ENCODE peak calls at places on chromosomes 4 and X, in four cellular contexts. One of them, this sample, is unnamed. For H3K9me3, the result is how much of the 10 kb centered on the place peaks cover.

GRCh38 chrX:16739574-16739973 is 20.2 kb downstream of the SYAP1 start:
- DNase-seq in prostate gland: peak
- DNase-seq in esophagus squamous epithelium: no peak
- DNase-seq in stomach: no peak
- DNase-seq in this sample: no peak

GRCh38 chrX:13569479-13570244 is at the start of gene EGFL6:
- DNase-seq in esophagus squamous epithelium: no peak
- DNase-seq in prostate gland: no peak
- DNase-seq in stomach: no peak
- DNase-seq in this sample: no peak

GRCh38 chr4:126230244-126230643 is 915.5 kb downstream of the FAT4 start:
- DNase-seq in stomach: no peak
- DNase-seq in prostate gland: no peak
- DNase-seq in esophagus squamous epithelium: no peak
- DNase-seq in this sample: no peak

GRCh38 chr4:2799971-2800690 is 7.2 kb downstream of the SH3BP2 start:
- DNase-seq in esophagus squamous epithelium: no peak
- DNase-seq in stomach: no peak
- DNase-seq in prostate gland: no peak
- DNase-seq in this sample: no peak

GRCh38 chrX:24846551-24847170 is 152.9 kb downstream of the POLA1 start:
- DNase-seq in esophagus squamous epithelium: no peak
- DNase-seq in stomach: no peak
- DNase-seq in prostate gland: no peak
- DNase-seq in this sample: peak

GRCh38 chr4:100162027-100162685 is 28.1 kb downstream of the DDIT4L start:
- DNase-seq in prostate gland: no peak
- DNase-seq in esophagus squamous epithelium: no peak
- DNase-seq in stomach: no peak
- DNase-seq in this sample: no peak

GRCh38 chrX:19772759-19773623 is 114.4 kb downstream of the SH3KBP1 start:
- DNase-seq in esophagus squamous epithelium: no peak
- DNase-seq in stomach: no peak
- DNase-seq in prostate gland: no peak
- DNase-seq in this sample: no peak

GRCh38 chrX:103585421-103586313 is at the start of gene TCEAL4:
- DNase-seq in prostate gland: peak
- DNase-seq in esophagus squamous epithelium: no peak
- DNase-seq in stomach: peak
- DNase-seq in this sample: peak

GRCh38 chr4:40462326-40462725 is 127.2 kb downstream of the CHRNA9 start:
- DNase-seq in stomach: no peak
- DNase-seq in prostate gland: no peak
- DNase-seq in esophagus squamous epithelium: no peak
- DNase-seq in this sample: no peak

GRCh38 chrX:97211070-97211469 is 327.4 kb downstream of the RPA4 start:
- DNase-seq in prostate gland: no peak
- DNase-seq in stomach: no peak
- DNase-seq in esophagus squamous epithelium: no peak
- DNase-seq in this sample: no peak

GRCh38 chr4:67327245-67327860 is 217.9 kb downstream of the CENPC start:
- DNase-seq in stomach: peak
- DNase-seq in prostate gland: peak
- DNase-seq in esophagus squamous epithelium: no peak
- DNase-seq in this sample: peak

GRCh38 chr4:1459081-1459480 is 52.8 kb upstream of the NKX1-1 start:
- DNase-seq in prostate gland: no peak
- DNase-seq in esophagus squamous epithelium: no peak
- DNase-seq in stomach: peak
- DNase-seq in this sample: no peak

DNA sequence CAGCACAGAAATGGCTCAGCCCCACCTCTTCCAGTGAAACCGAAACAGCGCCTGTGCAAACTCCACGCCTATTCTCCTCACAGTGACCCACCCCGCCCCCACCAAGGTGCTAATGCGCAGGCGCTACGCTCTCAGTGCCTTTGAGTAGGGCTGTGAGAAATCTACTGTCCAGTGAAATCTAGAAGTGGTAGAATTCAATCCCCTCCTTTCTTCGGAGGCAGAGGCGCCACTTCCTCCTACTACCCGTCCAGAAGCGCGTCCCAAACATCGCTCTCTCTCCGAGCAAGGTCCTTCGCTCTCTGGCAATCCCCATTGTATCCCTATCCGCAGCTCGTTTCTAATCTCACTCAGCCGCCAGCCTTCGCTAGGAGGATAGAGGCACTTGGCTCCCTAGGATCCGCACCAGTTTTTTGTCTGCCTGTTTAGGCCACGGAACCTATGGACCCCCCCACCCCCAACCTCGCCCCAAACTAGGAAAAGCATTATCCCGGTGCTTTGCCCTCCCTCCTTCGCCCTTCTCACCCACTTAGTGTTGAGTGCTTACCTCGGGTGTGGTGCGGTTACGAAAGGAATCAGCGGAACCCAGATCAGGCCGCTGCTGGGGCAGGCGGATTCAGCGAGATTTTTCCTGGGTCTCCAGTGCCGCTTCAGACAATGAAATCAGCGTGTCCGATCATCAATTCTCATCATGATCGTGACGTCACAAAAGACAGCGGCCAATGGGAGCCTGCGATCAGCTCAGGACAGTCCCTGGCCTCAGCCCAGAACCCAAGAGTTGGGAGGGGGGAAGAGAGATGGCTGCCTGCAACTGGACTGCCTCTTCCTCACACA is at the start of gene HDX:
- DNase-seq in esophagus squamous epithelium: no peak
- DNase-seq in prostate gland: peak
- DNase-seq in stomach: peak
- DNase-seq in this sample: peak
- TF ChIP-seq POLR2A in esophagus squamous epithelium: peak
- TF ChIP-seq POLR2A in prostate gland: peak
- TF ChIP-seq POLR2A in stomach: no peak
- TF ChIP-seq POLR2A in this sample: no peak

GRCh38 chr4:36676139-36677050 is 395.0 kb downstream of the DTHD1 start:
- DNase-seq in esophagus squamous epithelium: no peak
- DNase-seq in stomach: no peak
- DNase-seq in prostate gland: no peak
- DNase-seq in this sample: no peak

DNA sequence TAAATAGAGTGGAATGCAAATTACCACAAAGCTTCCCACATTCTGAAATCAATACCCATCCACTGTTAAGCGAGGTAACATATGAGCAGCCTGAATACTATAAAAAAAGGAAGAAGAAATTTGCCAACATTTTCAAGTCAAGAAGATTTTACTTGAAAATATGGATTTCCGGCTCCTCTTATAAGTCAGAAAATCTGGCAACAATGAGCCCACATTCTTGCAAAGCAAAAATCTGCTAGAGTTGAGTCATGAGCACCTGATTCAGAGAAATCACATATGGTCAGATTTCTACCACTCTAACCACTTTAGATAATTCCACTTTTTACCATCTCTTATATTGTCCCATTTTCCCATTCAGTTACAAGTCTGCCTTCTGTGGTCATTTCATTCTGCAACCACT is 395.7 kb downstream of the DTHD1 start:
- DNase-seq in stomach: no peak
- DNase-seq in esophagus squamous epithelium: no peak
- DNase-seq in prostate gland: no peak
- DNase-seq in this sample: no peak
- H3K9me3 ChIP-seq in stomach: under half
- H3K9me3 ChIP-seq in esophagus squamous epithelium: under half
- H3K9me3 ChIP-seq in prostate gland: under half
- H3K9me3 ChIP-seq in this sample: under half

GRCh38 chrX:155027509-155028066 is 944 bp downstream of the FUNDC2 start:
- DNase-seq in stomach: no peak
- DNase-seq in prostate gland: peak
- DNase-seq in esophagus squamous epithelium: no peak
- DNase-seq in this sample: peak

GRCh38 chrX:155026420-155026726 is 271 bp upstream of the FUNDC2 start:
- DNase-seq in esophagus squamous epithelium: no peak
- DNase-seq in stomach: no peak
- DNase-seq in prostate gland: no peak
- DNase-seq in this sample: no peak

GRCh38 chrX:155028192-155028591 is 1.5 kb downstream of the FUNDC2 start:
- DNase-seq in esophagus squamous epithelium: no peak
- DNase-seq in stomach: no peak
- DNase-seq in prostate gland: no peak
- DNase-seq in this sample: no peak

GRCh38 chrX:155028749-155029360 is 2.2 kb downstream of the FUNDC2 start:
- DNase-seq in esophagus squamous epithelium: no peak
- DNase-seq in stomach: no peak
- DNase-seq in prostate gland: no peak
- DNase-seq in this sample: no peak

GRCh38 chrX:155026727-155027508 is at the start of gene FUNDC2:
- DNase-seq in esophagus squamous epithelium: peak
- DNase-seq in stomach: peak
- DNase-seq in prostate gland: peak
- DNase-seq in this sample: peak
- TF ChIP-seq POLR2A in esophagus squamous epithelium: peak
- TF ChIP-seq POLR2A in stomach: no peak
- TF ChIP-seq POLR2A in prostate gland: peak
- TF ChIP-seq POLR2A in this sample: no peak

GRCh38 chrX:53587795-53588194 is 98.7 kb downstream of the HUWE1 start:
- DNase-seq in prostate gland: no peak
- DNase-seq in stomach: no peak
- DNase-seq in esophagus squamous epithelium: no peak
- DNase-seq in this sample: no peak

GRCh38 chrX:53583571-53583970 is 102.9 kb downstream of the HUWE1 start:
- DNase-seq in esophagus squamous epithelium: no peak
- DNase-seq in prostate gland: no peak
- DNase-seq in stomach: no peak
- DNase-seq in this sample: no peak

GRCh38 chrX:53580742-53581504 is 105.6 kb downstream of the HUWE1 start:
- DNase-seq in prostate gland: no peak
- DNase-seq in esophagus squamous epithelium: no peak
- DNase-seq in stomach: no peak
- DNase-seq in this sample: no peak

GRCh38 chrX:53584891-53585290 is 101.6 kb downstream of the HUWE1 start:
- DNase-seq in prostate gland: no peak
- DNase-seq in esophagus squamous epithelium: no peak
- DNase-seq in stomach: no peak
- DNase-seq in this sample: peak
- H3K9me3 ChIP-seq in prostate gland: under half
- H3K9me3 ChIP-seq in esophagus squamous epithelium: under half
- H3K9me3 ChIP-seq in stomach: under half
- H3K9me3 ChIP-seq in this sample: under half

GRCh38 chrX:37685452-37686347 is at the start of gene XK:
- DNase-seq in esophagus squamous epithelium: no peak
- DNase-seq in stomach: peak
- DNase-seq in prostate gland: peak
- DNase-seq in this sample: peak
- TF ChIP-seq POLR2A in esophagus squamous epithelium: no peak
- TF ChIP-seq POLR2A in stomach: no peak
- TF ChIP-seq POLR2A in prostate gland: peak
- TF ChIP-seq POLR2A in this sample: no peak

This sample was measured in testis.